ENCODE peak calls at places on chromosomes 5 and 9, in ten cellular contexts. F, P, W, Y, G, J, D, T, N and Q are unnamed samples.

GRCh38 chr5:139915834-139916233 is 120.2 kb downstream of the PSD2 start:
- DNase-seq in T (no peak), P (no peak), W (no peak), Y (no peak), N (no peak), D (no peak), G (no peak), F (no peak), J (no peak), Q (no peak)

GRCh38 chr5:61394078-61394701 is 62.1 kb downstream of the ZSWIM6 start:
- DNase-seq in N (peak), G (no peak), F (no peak), T (no peak), Y (no peak), P (no peak), J (no peak), D (no peak), W (no peak), Q (no peak)

GRCh38 chr5:10233505-10233904 is 16.2 kb downstream of the ATPSCKMT start:
- DNase-seq in F (peak), P (no peak), D (peak), G (peak), W (no peak), T (no peak), J (no peak), Y (no peak), N (peak), Q (peak)

GRCh38 chr9:76459691-76460635 is 981 bp downstream of the GCNT1 start:
- DNase-seq in N (peak), J (no peak), P (no peak), D (peak), Y (peak), W (peak), F (no peak), T (no peak), G (no peak), Q (peak)

GRCh38 chr5:6583049-6583880 is 49.6 kb downstream of the NSUN2 start:
- DNase-seq in F (no peak), T (no peak), J (no peak), W (no peak), N (peak), D (peak), P (no peak), G (no peak), Y (no peak), Q (no peak)

GRCh38 chr5:154243736-154244135 is 53.2 kb downstream of the GALNT10 start:
- DNase-seq in T (no peak), G (no peak), F (no peak), W (no peak), J (no peak), P (no peak), N (peak), D (no peak), Y (no peak), Q (peak)

GRCh38 chr9:117434568-117434967 is 19.7 kb upstream of the ASTN2 start:
- DNase-seq in G (no peak), J (no peak), F (no peak), W (no peak), N (no peak), D (no peak), T (no peak), Y (no peak), P (no peak), Q (no peak)

GRCh38 chr5:39016587-39017275 is 57.5 kb downstream of the RICTOR start:
- DNase-seq in P (no peak), T (no peak), W (no peak), N (peak), F (no peak), G (no peak), Y (no peak), D (peak), J (no peak), Q (no peak)

GRCh38 chr9:98154678-98155077 is 35.7 kb upstream of the TRIM14 start:
- DNase-seq in W (no peak), G (no peak), Y (no peak), F (no peak), P (no peak), N (no peak), J (no peak), D (no peak), T (no peak), Q (no peak)

GRCh38 chr5:135571210-135571609 is 7.6 kb downstream of the CXCL14 start:
- DNase-seq in J (no peak), D (no peak), Y (no peak), P (no peak), N (no peak), G (no peak), W (no peak), T (no peak), F (no peak), Q (no peak)

GRCh38 chr5:122286547-122286946 is 25.5 kb upstream of the SNCAIP start:
- DNase-seq in Y (no peak), F (no peak), J (no peak), D (no peak), T (no peak), G (no peak), P (no peak), W (no peak), N (no peak), Q (no peak)

GRCh38 chr5:685262-686171 is 7.6 kb downstream of the TPPP start:
- DNase-seq in J (peak), T (no peak), F (no peak), G (no peak), Y (no peak), D (no peak), P (no peak), N (no peak), W (no peak), Q (no peak)

GRCh38 chr5:38596997-38597396 is 40.6 kb upstream of the LIFR start:
- DNase-seq in N (no peak), F (no peak), W (no peak), G (no peak), Y (no peak), J (no peak), P (no peak), D (no peak), T (no peak), Q (no peak)

GRCh38 chr5:8005416-8005815 is 136.5 kb downstream of the MTRR start:
- DNase-seq in Y (no peak), W (no peak), D (no peak), G (no peak), T (no peak), F (no peak), J (no peak), P (no peak), N (no peak), Q (no peak)

GRCh38 chr5:90473321-90474234 is 993 bp downstream of the MBLAC2 start:
- DNase-seq in G (peak), T (no peak), J (peak), Y (no peak), D (peak), W (no peak), N (peak), F (peak), P (no peak), Q (no peak)

GRCh38 chr5:10288600-10289213 is 19.0 kb downstream of the CMBL start:
- DNase-seq in T (no peak), G (no peak), D (no peak), P (peak), F (no peak), Y (no peak), J (no peak), W (peak), N (no peak), Q (no peak)

GRCh38 chr5:54450542-54450941 is 5.0 kb upstream of the HSPB3 start:
- DNase-seq in F (no peak), T (no peak), G (no peak), N (no peak), J (no peak), D (no peak), P (no peak), W (no peak), Y (no peak), Q (no peak)

GRCh38 chr9:137448569-137448962 is 7.4 kb upstream of the ENTPD8 start:
- DNase-seq in T (no peak), F (no peak), W (no peak), N (no peak), Y (no peak), G (no peak), D (no peak), P (no peak), J (no peak), Q (no peak)

GRCh38 chr5:92553326-92553725 is 1027.7 kb downstream of the NR2F1-AS1 start:
- DNase-seq in Y (no peak), W (no peak), D (peak), P (no peak), T (no peak), G (no peak), F (no peak), N (peak), J (no peak), Q (no peak)

GRCh38 chr9:132422574-132422973 is 12.6 kb downstream of the CFAP77 start:
- DNase-seq in N (no peak), G (no peak), D (no peak), T (no peak), J (no peak), W (no peak), F (no peak), Y (no peak), P (no peak), Q (no peak)

GRCh38 chr9:18776836-18777820 is 255.9 kb downstream of the SAXO1 start:
- DNase-seq in D (no peak), T (no peak), J (no peak), N (no peak), P (no peak), G (no peak), W (no peak), F (no peak), Y (no peak), Q (no peak)

GRCh38 chr5:145245354-145245753 is 589.8 kb downstream of the PRELID2 start:
- DNase-seq in W (no peak), P (no peak), T (no peak), Y (no peak), G (no peak), J (no peak), D (peak), F (peak), N (peak), Q (no peak)

GRCh38 chr9:131274674-131275331 is 1.5 kb downstream of the FAM78A start:
- DNase-seq in G (no peak), J (no peak), P (no peak), Y (peak), D (peak), T (no peak), W (peak), N (no peak), F (no peak), Q (no peak)

GRCh38 chr5:45038366-45038987 is 229.7 kb downstream of the MRPS30 start:
- DNase-seq in J (no peak), Y (no peak), G (no peak), W (no peak), P (no peak), F (no peak), D (peak), N (no peak), T (no peak), Q (no peak)

GRCh38 chr5:172749881-172750608 is 20.9 kb downstream of the DUSP1 start:
- DNase-seq in P (no peak), D (no peak), T (no peak), F (no peak), G (no peak), N (peak), Y (no peak), J (no peak), W (no peak), Q (no peak)

GRCh38 chr9:121820286-121821005 is 169.0 kb downstream of the DAB2IP start:
- DNase-seq in D (no peak), W (no peak), G (no peak), N (no peak), J (no peak), F (no peak), T (no peak), Y (no peak), P (no peak), Q (no peak)

GRCh38 chr5:136192015-136192525 is 892 bp downstream of the SMIM32 start:
- DNase-seq in P (no peak), F (no peak), W (no peak), Y (no peak), G (no peak), T (no peak), D (peak), J (no peak), N (peak), Q (no peak)

GRCh38 chr5:159768243-159768642 is 148.0 kb upstream of the ADRA1B start:
- DNase-seq in J (no peak), N (no peak), D (peak), T (no peak), W (no peak), P (no peak), Y (no peak), F (no peak), G (no peak), Q (peak)

GRCh38 chr5:143964919-143965318 is 153.0 kb downstream of the HMHB1 start:
- DNase-seq in P (no peak), Y (no peak), J (no peak), T (no peak), N (peak), F (no peak), W (no peak), G (no peak), D (peak), Q (no peak)

GRCh38 chr5:139741823-139742172 is 53.8 kb upstream of the PSD2 start:
- DNase-seq in W (no peak), P (no peak), N (no peak), Y (no peak), F (no peak), J (no peak), T (no peak), D (no peak), G (no peak), Q (no peak)

GRCh38 chr5:11075010-11075860 is 314.2 kb upstream of the DAP start:
- DNase-seq in D (no peak), T (no peak), Y (no peak), P (no peak), N (no peak), G (peak), W (no peak), J (no peak), F (no peak), Q (no peak)

GRCh38 chr9:92749934-92750315 is 14.7 kb downstream of the BICD2 start:
- DNase-seq in N (peak), T (no peak), P (no peak), G (no peak), F (no peak), W (no peak), J (no peak), Y (no peak), D (peak), Q (no peak)

GRCh38 chr5:10479226-10479721 is 37.6 kb downstream of the ROPN1L start:
- DNase-seq in N (peak), F (no peak), W (no peak), G (no peak), Y (no peak), D (peak), J (no peak), P (no peak), T (no peak), Q (peak)

GRCh38 chr9:70160672-70161413 is 97.9 kb upstream of the SMC5 start:
- DNase-seq in W (no peak), D (no peak), T (no peak), Y (no peak), F (no peak), N (no peak), P (no peak), J (no peak), G (no peak), Q (no peak)

GRCh38 chr9:35172878-35173277 is 11.1 kb downstream of the UNC13B start:
- DNase-seq in G (no peak), T (no peak), N (no peak), D (no peak), W (no peak), Y (no peak), J (no peak), P (no peak), F (no peak), Q (no peak)

GRCh38 chr5:113266227-113266912 is 168.4 kb downstream of the TSSK1B start:
- DNase-seq in P (no peak), T (no peak), Y (no peak), D (peak), N (no peak), J (no peak), F (no peak), W (no peak), G (no peak), Q (no peak)

GRCh38 chr5:148697177-148697820 is 43.0 kb upstream of the HTR4 start:
- DNase-seq in J (no peak), T (no peak), N (peak), Y (no peak), G (no peak), F (no peak), W (no peak), P (no peak), D (peak), Q (peak)